ENCODE peak calls at places on chromosomes 4 and X, in seven cellular contexts. D is AG09319; R is keratinocyte; U is cardiac muscle cell; C is RWPE2; B is activated effector memory CD4-positive, alpha-beta T cell treated with Interleukin-2 at 50 U/mL for 16 hours; A is activated CD4-positive, alpha-beta T cell treated with anti-CD3 and anti-CD28 coated beads, Interleukin-2, amount 50 U/mL, for 24 hours. Z is an unnamed sample.

GRCh38 chr4:53654300-53654758 is 63.0 kb upstream of the LNX1 start:
- DNase-seq in C (no peak), R (no peak), U (no peak), A (no peak), B (no peak), D (no peak), Z (no peak)

GRCh38 chr4:180694875-180695274 is 1548.3 kb upstream of the TENM3 start:
- DNase-seq in C (no peak), D (no peak), A (no peak), U (no peak), B (no peak), R (no peak), Z (no peak)

GRCh38 chrX:19760841-19761512 is 126.4 kb downstream of the SH3KBP1 start:
- DNase-seq in A (no peak), U (no peak), R (no peak), C (no peak), D (no peak), B (no peak), Z (no peak)

GRCh38 chr4:81648576-81649272 is 177.0 kb upstream of the RASGEF1B start:
- DNase-seq in U (no peak), C (no peak), D (no peak), A (no peak), B (no peak), R (no peak), Z (no peak)

GRCh38 chrX:46039526-46039925 is 505.7 kb downstream of the ZNF674 start:
- DNase-seq in R (no peak), C (no peak), D (no peak), A (no peak), B (no peak), U (no peak), Z (no peak)

GRCh38 chrX:100449696-100450606 is 39.9 kb upstream of the PCDH19 start:
- DNase-seq in B (no peak), R (no peak), U (no peak), D (no peak), A (no peak), C (no peak), Z (peak)

GRCh38 chr4:57102050-57102564 is 8.1 kb downstream of the IGFBP7 start:
- DNase-seq in B (no peak), A (no peak), C (peak), U (peak), D (no peak), R (no peak), Z (peak)

GRCh38 chr4:6925357-6925836 is 15.8 kb downstream of the TBC1D14 start:
- DNase-seq in U (no peak), B (no peak), D (no peak), R (no peak), C (no peak), A (no peak), Z (peak)

GRCh38 chr4:117983541-117984451 is 50.5 kb upstream of the NDST3 start:
- DNase-seq in D (no peak), B (no peak), U (no peak), R (no peak), A (no peak), C (no peak), Z (no peak)

GRCh38 chr4:152041304-152041703 is 280.5 kb upstream of the GATB start:
- DNase-seq in D (no peak), U (no peak), A (no peak), C (no peak), B (no peak), R (no peak), Z (no peak)

GRCh38 chrX:107826286-107827136 is 845 bp downstream of the MID2 start:
- DNase-seq in D (no peak), B (peak), U (peak), R (no peak), C (no peak), A (no peak), Z (peak)

GRCh38 chr4:153465583-153465921 is 608 bp upstream of the TMEM131L start:
- DNase-seq in C (no peak), U (peak), D (no peak), B (peak), A (no peak), R (no peak), Z (peak)

GRCh38 chr4:3037957-3038451 is 36.3 kb downstream of the HTT-AS start:
- DNase-seq in R (no peak), A (no peak), B (no peak), U (peak), C (no peak), D (no peak), Z (peak)

GRCh38 chr4:140626982-140627381 is 58.2 kb upstream of the UCP1 start:
- DNase-seq in U (no peak), R (no peak), B (no peak), C (no peak), A (no peak), D (no peak), Z (no peak)

GRCh38 chrX:20221902-20222301 is 44.8 kb downstream of the RPS6KA3 start:
- DNase-seq in R (no peak), C (no peak), B (no peak), D (no peak), U (no peak), A (no peak), Z (no peak)

GRCh38 chr4:3345384-3345783 is 52.6 kb downstream of the RGS12 start:
- DNase-seq in R (no peak), C (no peak), D (no peak), U (no peak), B (no peak), A (no peak), Z (peak)

GRCh38 chr4:114015444-114015899 is 36.0 kb upstream of the ARSJ start:
- DNase-seq in B (no peak), C (no peak), U (no peak), A (no peak), R (peak), D (peak), Z (no peak)

GRCh38 chrX:77505227-77505626 is 58.0 kb downstream of the FGF16 start:
- DNase-seq in U (no peak), R (no peak), D (peak), B (no peak), C (no peak), A (no peak), Z (no peak)

GRCh38 chr4:147351083-147351787 is 129.7 kb upstream of the EDNRA start:
- DNase-seq in B (no peak), D (no peak), R (no peak), C (no peak), U (no peak), A (no peak), Z (no peak)

GRCh38 chr4:5824635-5825034 is 68.3 kb downstream of the CRMP1 start:
- DNase-seq in A (no peak), R (no peak), C (peak), B (no peak), U (peak), D (no peak), Z (no peak)